ENCODE peak calls at places on chromosomes 2 and 18, in seven cellular contexts. K is K562, A is SK-N-SH, U is stomach, W is breast epithelium, O is spleen, S is Panc1. Z is an unnamed sample.
A peak's percentile ranks its signal among the peaks of the same experiment; 100 is the strongest.

GRCh38 chr2:44342854-44343253 is 18.4 kb downstream of the PREPL start:
- DNase-seq in O (no peak), W (no peak), K (no peak), A (peak; percentile 16), S (no peak), U (no peak), Z (no peak)

GRCh38 chr18:31722369-31722957 is 38.1 kb upstream of the B4GALT6 start:
- DNase-seq in A (peak; percentile 76), O (peak; percentile 79), S (peak; percentile 62), W (peak; percentile 65), U (peak; percentile 89), K (peak; percentile 81), Z (peak; percentile 86)

GRCh38 chr18:42931501-42931900 is 184.0 kb downstream of the RIT2 start:
- DNase-seq in S (no peak), K (no peak), O (no peak), W (no peak), U (no peak), A (no peak), Z (no peak)

GRCh38 chr2:42074661-42075060 is 26.8 kb downstream of the PKDCC start:
- DNase-seq in S (no peak), K (no peak), U (no peak), A (no peak), W (no peak), O (no peak), Z (no peak)

GRCh38 chr2:180699657-180700361 is 280.6 kb upstream of the UBE2E3 start:
- DNase-seq in S (no peak), O (peak; percentile 64), K (no peak), W (no peak), A (no peak), U (no peak), Z (no peak)

GRCh38 chr2:113283704-113284284 is 5.1 kb upstream of the PAX8 start:
- DNase-seq in K (no peak), U (peak; percentile 83), A (no peak), O (peak; percentile 83), S (peak; percentile 15), W (peak; percentile 88), Z (peak; percentile 50)

GRCh38 chr2:101307950-101308431 is 510 bp downstream of the RNF149 start:
- DNase-seq in A (no peak), O (peak; percentile 92), U (no peak), K (no peak), S (no peak), W (no peak), Z (peak; percentile 33)

GRCh38 chr2:11553661-11554429 is 20.0 kb downstream of the GREB1 start:
- DNase-seq in S (no peak), A (no peak), O (peak; percentile 22), U (no peak), W (no peak), K (no peak), Z (no peak)

GRCh38 chr2:96260404-96261260 is 5.2 kb downstream of the TMEM127 start:
- DNase-seq in O (no peak), W (peak; percentile 80), S (peak; percentile 93), K (peak; percentile 56), A (peak; percentile 81), U (peak; percentile 70), Z (peak; percentile 74)
- TF ChIP-seq POLR2AphosphoS5 in O (peak; percentile 49), W (peak; percentile 32), S (no peak), K (no peak), A (no peak), U (peak; percentile 25), Z (peak; percentile 69)

GRCh38 chr2:4295680-4296079 is 592.3 kb downstream of the DCDC2C start:
- DNase-seq in W (no peak), A (no peak), K (no peak), U (no peak), S (no peak), O (no peak), Z (no peak)
- H3K9me3 ChIP-seq in W (no peaks in the 10 kb centered on the region), A (peaks cover 9% of the 10 kb centered on the region), K (no peaks in the 10 kb centered on the region), U (peaks cover 5% of the 10 kb centered on the region), S (no peaks in the 10 kb centered on the region), O (no peaks in the 10 kb centered on the region), Z (no peaks in the 10 kb centered on the region)

GRCh38 chr2:240438810-240439697 is 3.6 kb downstream of the GPC1 start:
- DNase-seq in U (no peak), W (no peak), A (no peak), K (no peak), O (peak; percentile 73), S (no peak), Z (no peak)

GRCh38 chr2:240437181-240437860 is 1.9 kb downstream of the GPC1 start:
- DNase-seq in S (no peak), A (no peak), O (peak; percentile 69), U (no peak), K (no peak), W (no peak), Z (no peak)

GRCh38 chr2:240436626-240437180 is 1.2 kb downstream of the GPC1 start:
- DNase-seq in S (no peak), K (no peak), U (no peak), A (no peak), W (no peak), O (peak; percentile 74), Z (no peak)

GRCh38 chr2:240439698-240440151 is 4.3 kb downstream of the GPC1 start:
- DNase-seq in O (peak; percentile 67), A (no peak), W (no peak), U (no peak), K (no peak), S (no peak), Z (no peak)

GRCh38 chr2:240437861-240438809 is 2.7 kb downstream of the GPC1 start:
- DNase-seq in A (peak; percentile 94), O (peak; percentile 89), K (peak; percentile 74), W (no peak), S (peak; percentile 36), U (peak; percentile 78), Z (peak; percentile 62)
- H3K4me3 ChIP-seq in A (peak overlapping the region; percentile 23), O (no peak overlapping the region), K (no peak overlapping the region), W (no peak overlapping the region), S (no peak overlapping the region), U (peak overlapping the region; percentile 68), Z (no peak overlapping the region)

GRCh38 chr2:168685619-168686453 is 116.6 kb upstream of the NOSTRIN start:
- DNase-seq in U (no peak), A (peak; percentile 37), W (no peak), S (no peak), K (peak; percentile 23), O (no peak), Z (no peak)
- TF ChIP-seq POLR2AphosphoS5 in U (no peak), A (no peak), W (no peak), S (no peak), K (no peak), O (no peak), Z (no peak)

DNA sequence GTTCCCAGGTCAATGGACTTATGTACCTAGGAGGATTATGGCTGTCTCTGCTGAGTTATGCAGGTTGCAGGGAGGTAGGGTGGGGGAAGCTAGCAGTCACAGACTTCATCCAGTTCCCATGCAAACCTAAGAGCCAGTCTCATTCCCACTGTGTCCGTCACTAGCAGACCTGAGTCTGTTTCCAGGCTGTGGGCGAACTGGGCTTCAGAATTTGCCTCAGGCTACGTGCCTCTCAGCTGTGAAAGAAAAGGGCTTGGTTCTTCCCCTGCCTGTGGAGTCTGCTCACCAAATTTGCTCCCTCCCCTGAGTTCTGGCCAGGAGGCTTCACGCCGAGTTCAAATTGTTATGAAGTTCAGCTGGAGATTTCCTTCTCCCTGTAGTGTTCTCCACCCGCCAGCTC is 985.9 kb upstream of the NRXN1 start:
- DNase-seq in K (no peak), S (no peak), W (no peak), O (no peak), A (no peak), U (no peak), Z (no peak)
- H3K9me3 ChIP-seq in K (peaks cover 2% of the 10 kb centered on the region), S (no peaks in the 10 kb centered on the region), W (no peaks in the 10 kb centered on the region), O (peaks cover 5% of the 10 kb centered on the region), A (no peaks in the 10 kb centered on the region), U (no peaks in the 10 kb centered on the region), Z (no peaks in the 10 kb centered on the region)